ENCODE peak calls at places on chromosomes 6 and 20, in six cellular contexts. H, O, C, S, R and J are unnamed samples.

GRCh38 chr6:132011582-132011981 is 60.4 kb upstream of the CCN2 start:
- DNase-seq in O (no peak), S (no peak), H (peak), R (peak), C (peak), J (peak)

GRCh38 chr20:37741055-37741454 is 47.2 kb downstream of the CTNNBL1 start:
- DNase-seq in S (no peak), R (no peak), H (peak), O (no peak), C (no peak), J (peak)

GRCh38 chr6:12170351-12171079 is 119.6 kb upstream of the EDN1 start:
- DNase-seq in C (no peak), H (no peak), R (peak), S (no peak), O (no peak), J (no peak)

GRCh38 chr6:156948807-156949206 is 171.6 kb downstream of the ARID1B start:
- DNase-seq in C (peak), R (peak), O (no peak), H (peak), S (no peak), J (peak)

GRCh38 chr20:59020938-59021551 is 1.8 kb downstream of the TUBB1 start:
- DNase-seq in O (no peak), S (no peak), H (peak), R (no peak), C (peak), J (peak)

GRCh38 chr20:22684072-22684762 is 99.8 kb upstream of the FOXA2 start:
- DNase-seq in H (peak), R (peak), C (peak), O (peak), S (peak), J (peak)

GRCh38 chr6:51495016-51495805 is 592.2 kb downstream of the PKHD1 start:
- DNase-seq in H (no peak), S (no peak), O (no peak), R (no peak), C (no peak), J (no peak)

GRCh38 chr6:44162876-44163625 is 4.4 kb downstream of the CAPN11 start:
- DNase-seq in S (no peak), H (peak), C (no peak), R (no peak), O (peak), J (no peak)